ENCODE peak calls at places on chromosomes 13 and 19, in five cellular contexts. One of them, this sample, is unnamed.

GRCh38 chr19:49932041-49932451 is 2.7 kb upstream of the NUP62 start:
- DNase-seq in mesenteric fat pad: no peak
- DNase-seq in WTC11: no peak
- DNase-seq in COLO829: no peak
- DNase-seq in glutamatergic neuron: no peak
- DNase-seq in this sample: no peak

GRCh38 chr13:44050450-44051063 is 170.9 kb downstream of the LACC1 start:
- DNase-seq in WTC11: no peak
- DNase-seq in glutamatergic neuron: no peak
- DNase-seq in COLO829: peak
- DNase-seq in mesenteric fat pad: no peak
- DNase-seq in this sample: no peak

GRCh38 chr13:45370922-45371406 is 30.0 kb upstream of the TPT1 start:
- DNase-seq in mesenteric fat pad: peak
- DNase-seq in WTC11: peak
- DNase-seq in COLO829: peak
- DNase-seq in glutamatergic neuron: peak
- DNase-seq in this sample: peak

GRCh38 chr19:38389101-38389925 is 816 bp downstream of the SPRED3 start:
- DNase-seq in COLO829: peak
- DNase-seq in WTC11: peak
- DNase-seq in mesenteric fat pad: no peak
- DNase-seq in glutamatergic neuron: peak
- DNase-seq in this sample: no peak

GRCh38 chr19:50580970-50581636 is 12.9 kb upstream of the LRRC4B start:
- DNase-seq in WTC11: no peak
- DNase-seq in mesenteric fat pad: no peak
- DNase-seq in COLO829: peak
- DNase-seq in glutamatergic neuron: no peak
- DNase-seq in this sample: no peak

GRCh38 chr13:43220873-43221578 is 197.6 kb downstream of the DNAJC15 start:
- DNase-seq in glutamatergic neuron: no peak
- DNase-seq in WTC11: no peak
- DNase-seq in COLO829: no peak
- DNase-seq in mesenteric fat pad: no peak
- DNase-seq in this sample: no peak

GRCh38 chr13:98749501-98749900 is 3.0 kb downstream of the SLC15A1 start:
- DNase-seq in COLO829: no peak
- DNase-seq in glutamatergic neuron: no peak
- DNase-seq in mesenteric fat pad: no peak
- DNase-seq in WTC11: no peak
- DNase-seq in this sample: no peak

GRCh38 chr13:43878897-43879322 is 630 bp downstream of the CCDC122 start:
- DNase-seq in mesenteric fat pad: peak
- DNase-seq in COLO829: no peak
- DNase-seq in glutamatergic neuron: no peak
- DNase-seq in WTC11: no peak
- DNase-seq in this sample: peak

GRCh38 chr13:44429311-44429710 is 55.7 kb downstream of the SERP2 start:
- DNase-seq in WTC11: no peak
- DNase-seq in COLO829: peak
- DNase-seq in glutamatergic neuron: no peak
- DNase-seq in mesenteric fat pad: no peak
- DNase-seq in this sample: no peak

GRCh38 chr13:40665754-40666057 is 735 bp downstream of the FOXO1 start:
- DNase-seq in glutamatergic neuron: peak
- DNase-seq in WTC11: peak
- DNase-seq in COLO829: no peak
- DNase-seq in mesenteric fat pad: no peak
- DNase-seq in this sample: no peak

GRCh38 chr19:46056536-46056935 is 15.7 kb upstream of the IGFL4 start:
- DNase-seq in WTC11: no peak
- DNase-seq in mesenteric fat pad: no peak
- DNase-seq in glutamatergic neuron: no peak
- DNase-seq in COLO829: peak
- DNase-seq in this sample: no peak

GRCh38 chr13:86445584-86446140 is 646.4 kb upstream of the SLITRK6 start:
- DNase-seq in WTC11: no peak
- DNase-seq in glutamatergic neuron: no peak
- DNase-seq in mesenteric fat pad: no peak
- DNase-seq in COLO829: no peak
- DNase-seq in this sample: no peak

GRCh38 chr13:20035130-20035529 is 76.6 kb downstream of the ZMYM2 start:
- DNase-seq in WTC11: no peak
- DNase-seq in COLO829: peak
- DNase-seq in glutamatergic neuron: no peak
- DNase-seq in mesenteric fat pad: no peak
- DNase-seq in this sample: no peak

GRCh38 chr13:113882266-113882627 is 18.4 kb upstream of the GAS6 start:
- DNase-seq in COLO829: no peak
- DNase-seq in WTC11: no peak
- DNase-seq in glutamatergic neuron: no peak
- DNase-seq in mesenteric fat pad: no peak
- DNase-seq in this sample: no peak

GRCh38 chr13:109835321-109835720 is 48.9 kb upstream of the IRS2 start:
- DNase-seq in WTC11: no peak
- DNase-seq in COLO829: no peak
- DNase-seq in glutamatergic neuron: no peak
- DNase-seq in mesenteric fat pad: no peak
- DNase-seq in this sample: no peak

GRCh38 chr19:56538254-56538760 is 441 bp upstream of the ZFP28 start:
- DNase-seq in WTC11: peak
- DNase-seq in glutamatergic neuron: peak
- DNase-seq in mesenteric fat pad: peak
- DNase-seq in COLO829: peak
- DNase-seq in this sample: peak

GRCh38 chr19:46878613-46879375 is 18.0 kb downstream of the ARHGAP35 start:
- DNase-seq in COLO829: no peak
- DNase-seq in WTC11: no peak
- DNase-seq in glutamatergic neuron: no peak
- DNase-seq in mesenteric fat pad: no peak
- DNase-seq in this sample: no peak